ENCODE peak calls at places on chromosomes 12 and 14, in eight cellular contexts. P is AG10803, I is cardiac muscle cell, S is tibial nerve, L is BJ, W is MM.1S, T is IMR-90, Y is psoas muscle. A is an unnamed sample.

GRCh38 chr14:31228533-31228932 is 20.9 kb upstream of the HECTD1 start:
- DNase-seq in P (no peak), I (peak; percentile 60), S (no peak), L (no peak), W (no peak), T (no peak), Y (no peak), A (no peak)

GRCh38 chr12:76455582-76456345 is 103.8 kb downstream of the OSBPL8 start:
- DNase-seq in P (peak; percentile 91), I (peak; percentile 85), S (no peak), L (peak; percentile 73), W (peak; percentile 53), T (peak; percentile 95), Y (no peak), A (peak; percentile 91)

GRCh38 chr12:74424778-74425177 is 112.9 kb upstream of the ATXN7L3B start:
- DNase-seq in P (no peak), I (no peak), S (no peak), L (no peak), W (no peak), T (no peak), Y (no peak), A (no peak)

GRCh38 chr12:604956-605355 is 58.3 kb downstream of the NINJ2 start:
- DNase-seq in P (no peak), I (no peak), S (no peak), L (no peak), W (no peak), T (no peak), Y (no peak), A (no peak)

GRCh38 chr14:54366726-54367707 is 29.8 kb upstream of the CDKN3 start:
- DNase-seq in P (peak; percentile 69), I (peak; percentile 83), S (no peak), L (no peak), W (peak; percentile 22), T (peak; percentile 70), Y (no peak), A (peak; percentile 84)

GRCh38 chr14:56487090-56487667 is 92.4 kb upstream of the TMEM260 start:
- DNase-seq in P (peak; percentile 22), I (peak; percentile 57), S (no peak), L (no peak), W (no peak), T (peak; percentile 32), Y (no peak), A (peak; percentile 12)

GRCh38 chr12:68349921-68350606 is 17.9 kb upstream of the MDM1 start:
- DNase-seq in P (no peak), I (no peak), S (no peak), L (no peak), W (no peak), T (no peak), Y (no peak), A (no peak)

GRCh38 chr14:74217672-74218448 is 21.4 kb upstream of the VSX2 start:
- DNase-seq in P (peak; percentile 51), I (peak; percentile 68), S (peak; percentile 33), L (no peak), W (peak; percentile 54), T (peak; percentile 46), Y (peak; percentile 85), A (peak; percentile 45)

GRCh38 chr14:49477576-49477975 is 108.6 kb downstream of the RPS29 start:
- DNase-seq in P (no peak), I (no peak), S (no peak), L (no peak), W (no peak), T (no peak), Y (no peak), A (no peak)

GRCh38 chr12:89335452-89336244 is 16.7 kb downstream of the DUSP6 start:
- DNase-seq in P (no peak), I (no peak), S (no peak), L (no peak), W (no peak), T (no peak), Y (no peak), A (no peak)

GRCh38 chr14:57835751-57836150 is 30.1 kb downstream of the SLC35F4 start:
- DNase-seq in P (no peak), I (no peak), S (no peak), L (no peak), W (no peak), T (no peak), Y (no peak), A (no peak)

GRCh38 chr12:120181991-120182631 is 12.4 kb downstream of the GCN1 start:
- DNase-seq in P (peak; percentile 46), I (peak; percentile 62), S (no peak), L (no peak), W (no peak), T (peak; percentile 74), Y (peak; percentile 79), A (peak; percentile 42)

GRCh38 chr12:56461235-56462159 is 6.9 kb upstream of the SPRYD4 start:
- DNase-seq in P (no peak), I (no peak), S (no peak), L (no peak), W (no peak), T (peak; percentile 49), Y (no peak), A (peak; percentile 70)

GRCh38 chr12:68495666-68496065 is 115.0 kb upstream of the RAP1B start:
- DNase-seq in P (peak; percentile 68), I (peak; percentile 54), S (no peak), L (peak; percentile 80), W (no peak), T (peak; percentile 69), Y (no peak), A (peak; percentile 32)

GRCh38 chr14:49966971-49967630 is 74.2 kb downstream of the ARF6 start:
- DNase-seq in P (no peak), I (no peak), S (no peak), L (no peak), W (no peak), T (peak; percentile 30), Y (no peak), A (no peak)

GRCh38 chr12:24711609-24712008 is 237.3 kb downstream of the BCAT1 start:
- DNase-seq in P (no peak), I (no peak), S (no peak), L (no peak), W (no peak), T (no peak), Y (no peak), A (no peak)

GRCh38 chr12:55713721-55714120 is 2.1 kb upstream of the BLOC1S1 start:
- DNase-seq in P (peak; percentile 90), I (peak; percentile 81), S (no peak), L (no peak), W (no peak), T (peak; percentile 89), Y (peak; percentile 22), A (peak; percentile 91)

GRCh38 chr12:127381043-127381668 is 885.8 kb upstream of the TMEM132C start:
- DNase-seq in P (peak; percentile 5), I (peak; percentile 9), S (no peak), L (no peak), W (peak; percentile 44), T (no peak), Y (no peak), A (no peak)

GRCh38 chr12:105681341-105681740 is 350.9 kb downstream of the C12orf75 start:
- DNase-seq in P (no peak), I (no peak), S (no peak), L (no peak), W (no peak), T (no peak), Y (no peak), A (no peak)

GRCh38 chr12:65355461-65355860 is 77.0 kb downstream of the MSRB3 start:
- DNase-seq in P (peak; percentile 5), I (peak; percentile 29), S (no peak), L (no peak), W (no peak), T (peak; percentile 47), Y (no peak), A (peak; percentile 30)

GRCh38 chr12:53994691-53995310 is 5.2 kb upstream of the HOXC9 start:
- DNase-seq in P (no peak), I (no peak), S (no peak), L (no peak), W (no peak), T (no peak), Y (no peak), A (no peak)
- H3K4me3 ChIP-seq in P (peak overlapping the region; percentile 98), I (no peak overlapping the region), S (peak overlapping the region; percentile 57), L (no peak overlapping the region), W (peak overlapping the region; percentile 84), T (no peak overlapping the region), Y (peak overlapping the region; percentile 78), A (peak overlapping the region; percentile 53)

GRCh38 chr12:132604108-132605054 is 6.0 kb downstream of the LRCOL1 start:
- DNase-seq in P (no peak), I (peak; percentile 20), S (no peak), L (no peak), W (no peak), T (no peak), Y (peak; percentile 71), A (no peak)
- H3K4me3 ChIP-seq in P (no peak overlapping the region), I (no peak overlapping the region), S (peak overlapping the region; percentile 15), L (no peak overlapping the region), W (no peak overlapping the region), T (no peak overlapping the region), Y (peak overlapping the region; percentile 56), A (no peak overlapping the region)

DNA sequence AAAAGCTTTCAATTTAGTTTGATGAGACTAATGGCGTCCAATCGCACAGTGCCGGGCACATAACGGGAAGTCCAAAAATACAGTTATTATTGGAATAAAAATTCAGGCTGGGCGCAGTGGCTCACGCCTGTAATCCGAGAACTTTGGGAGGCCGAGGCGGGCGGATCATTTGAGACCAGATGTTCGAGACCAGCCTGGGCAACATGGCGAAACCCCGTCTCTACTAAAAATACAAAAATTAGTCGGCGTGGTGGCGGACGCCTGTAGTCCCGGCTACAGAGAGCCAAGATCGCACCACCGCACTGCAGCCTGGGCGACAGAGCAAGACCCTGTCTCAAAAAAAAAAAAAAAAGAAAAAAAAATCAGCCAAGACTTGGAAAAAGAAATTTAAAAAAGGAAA is 1.2 kb upstream of the FKBP4 start:
- DNase-seq in P (no peak), I (no peak), S (no peak), L (no peak), W (no peak), T (no peak), Y (no peak), A (no peak)
- H3K4me3 ChIP-seq in P (no peak overlapping the region), I (no peak overlapping the region), S (no peak overlapping the region), L (no peak overlapping the region), W (no peak overlapping the region), T (no peak overlapping the region), Y (no peak overlapping the region), A (no peak overlapping the region)

GRCh38 chr12:88328056-88328455 is 185.9 kb downstream of the TMTC3 start:
- DNase-seq in P (no peak), I (no peak), S (no peak), L (no peak), W (no peak), T (no peak), Y (no peak), A (no peak)

GRCh38 chr12:88325828-88326214 is 183.7 kb downstream of the TMTC3 start:
- DNase-seq in P (no peak), I (peak; percentile 59), S (no peak), L (no peak), W (no peak), T (peak; percentile 71), Y (no peak), A (peak; percentile 72)

DNA sequence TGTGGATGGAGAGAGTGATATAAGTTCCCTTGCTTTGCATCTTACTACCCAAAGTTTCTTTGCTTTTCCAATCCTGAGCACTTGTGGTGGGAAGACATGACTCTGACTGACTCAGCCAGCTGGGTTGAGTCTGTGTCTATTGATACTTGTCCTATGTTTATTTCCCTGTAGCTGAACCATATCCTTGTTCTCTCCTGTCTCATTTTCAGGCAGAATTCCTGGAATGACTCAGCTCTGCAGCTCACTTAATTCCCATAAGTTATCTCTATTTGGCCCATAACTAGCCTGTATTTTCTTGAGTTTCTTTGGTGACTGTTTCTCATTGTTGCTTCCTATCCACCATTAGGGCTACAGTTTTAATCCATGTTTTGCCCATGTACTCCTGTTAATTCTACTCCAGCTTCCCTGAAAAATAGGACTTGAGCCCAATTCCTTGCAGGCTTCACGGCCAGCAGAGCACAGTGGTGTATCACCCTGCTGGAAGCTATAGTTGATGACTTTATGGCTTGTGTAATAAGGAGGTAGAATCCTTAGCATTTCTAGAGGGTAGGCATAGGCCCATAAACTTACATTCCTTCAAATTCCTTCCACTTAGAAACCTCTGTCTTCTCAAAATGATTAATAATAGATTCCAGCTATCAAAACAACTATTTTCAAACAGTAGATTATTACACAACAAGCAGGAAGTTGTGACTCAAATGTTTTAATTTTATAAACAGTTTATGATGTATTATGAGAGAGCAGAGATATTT is 183.1 kb downstream of the TMTC3 start:
- DNase-seq in P (peak; percentile 97), I (peak; percentile 76), S (no peak), L (peak; percentile 80), W (no peak), T (peak; percentile 98), Y (no peak), A (peak; percentile 94)
- H3K4me3 ChIP-seq in P (no peak overlapping the region), I (no peak overlapping the region), S (no peak overlapping the region), L (no peak overlapping the region), W (no peak overlapping the region), T (peak overlapping the region; percentile 3), Y (no peak overlapping the region), A (no peak overlapping the region)